ENCODE peak calls at places on chromosomes 11 and 22, in four cellular contexts. S is HepG2, O is IMR-90, M is K562. V is an unnamed sample.

GRCh38 chr11:92284107-92284506 is 59.5 kb downstream of the FAT3 start:
- DNase-seq in S (no peak), O (no peak), M (no peak), V (no peak)

GRCh38 chr11:82790723-82791487 is 57.2 kb upstream of the FAM181B start:
- DNase-seq in S (no peak), O (no peak), M (peak; percentile 60), V (no peak)

GRCh38 chr11:71962428-71963038 is 33.7 kb downstream of the RNF121 start:
- DNase-seq in S (no peak), O (peak; percentile 65), M (no peak), V (peak; percentile 38)

GRCh38 chr22:37324340-37325023 is 42.2 kb downstream of the CYTH4 start:
- DNase-seq in S (no peak), O (no peak), M (no peak), V (no peak)

GRCh38 chr22:23404689-23405365 is 175.3 kb downstream of the IGLL1 start:
- DNase-seq in S (peak; percentile 35), O (peak; percentile 40), M (no peak), V (no peak)

GRCh38 chr11:80451105-80451504 is 1010.3 kb upstream of the TENM4 start:
- DNase-seq in S (no peak), O (no peak), M (no peak), V (no peak)

GRCh38 chr11:113806403-113806802 is 26.8 kb downstream of the CLDN25 start:
- DNase-seq in S (peak; percentile 64), O (peak; percentile 7), M (peak; percentile 38), V (peak; percentile 35)

GRCh38 chr22:19109198-19110063 is 12.8 kb downstream of the DGCR2 start:
- DNase-seq in S (peak; percentile 79), O (peak; percentile 64), M (peak; percentile 95), V (peak; percentile 22)

GRCh38 chr22:45310331-45311032 is 748 bp downstream of the FAM118A start:
- DNase-seq in S (no peak), O (no peak), M (no peak), V (no peak)

GRCh38 chr11:82858556-82859091 is 41.6 kb downstream of the PRCP start:
- DNase-seq in S (no peak), O (peak; percentile 71), M (no peak), V (peak; percentile 8)

GRCh38 chr11:65329944-65330403 is 3.7 kb upstream of the DPF2 start:
- DNase-seq in S (peak; percentile 86), O (peak; percentile 92), M (peak; percentile 74), V (peak; percentile 76)

GRCh38 chr11:1349074-1349931 is 39.9 kb upstream of the TOLLIP start:
- DNase-seq in S (no peak), O (no peak), M (no peak), V (no peak)

GRCh38 chr11:57772562-57772961 is 11.0 kb downstream of the CTNND1 start:
- DNase-seq in S (no peak), O (peak; percentile 48), M (no peak), V (no peak)

GRCh38 chr11:75775056-75775455 is 6.5 kb downstream of the DGAT2 start:
- DNase-seq in S (no peak), O (no peak), M (no peak), V (no peak)

GRCh38 chr11:102268083-102268984 is 49.0 kb upstream of the BIRC3 start:
- DNase-seq in S (peak; percentile 79), O (peak; percentile 55), M (peak; percentile 96), V (peak; percentile 92)

GRCh38 chr22:50712341-50713007 is 25.5 kb upstream of the ACR start:
- DNase-seq in S (no peak), O (no peak), M (no peak), V (no peak)

GRCh38 chr22:30127749-30128166 is 47.5 kb downstream of the HORMAD2 start:
- DNase-seq in S (no peak), O (peak; percentile 89), M (no peak), V (peak; percentile 25)

GRCh38 chr11:133134561-133135173 is 397.6 kb downstream of the OPCML start:
- DNase-seq in S (peak; percentile 39), O (peak; percentile 4), M (peak; percentile 50), V (peak; percentile 8)

GRCh38 chr11:1992111-1992510 is 5.5 kb downstream of the H19 start:
- DNase-seq in S (no peak), O (no peak), M (no peak), V (no peak)

GRCh38 chr11:78331711-78332110 is 85.9 kb downstream of the GAB2 start:
- DNase-seq in S (no peak), O (no peak), M (no peak), V (no peak)

DNA sequence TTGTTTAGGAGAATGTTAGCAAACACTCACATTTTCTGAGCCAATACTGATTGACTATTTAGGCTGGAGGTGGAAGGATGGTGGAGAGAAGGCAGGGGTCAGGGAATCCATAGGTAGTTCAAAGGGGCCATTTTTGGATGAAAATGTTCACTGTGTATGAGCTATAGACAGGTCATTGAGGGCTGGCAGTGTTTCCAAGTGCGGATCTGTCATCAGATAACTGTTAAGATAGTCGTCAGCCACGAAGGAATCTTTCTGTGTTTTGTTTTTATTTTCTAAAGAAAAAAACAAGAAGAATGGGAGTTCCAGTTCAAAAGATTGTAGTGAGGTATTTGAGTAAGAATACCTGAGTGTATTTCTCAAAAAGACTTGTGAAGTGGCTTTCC is 3.1 kb downstream of the KCNJ5 start:
- DNase-seq in S (no peak), O (no peak), M (no peak), V (no peak)
- H3K4me1 ChIP-seq in S (peaks cover 24% of the 10 kb centered on the region), O (peaks cover 1% of the 10 kb centered on the region), M (peaks cover 5% of the 10 kb centered on the region), V (no peaks in the 10 kb centered on the region)

GRCh38 chr11:96254854-96255253 is 88.1 kb downstream of the MAML2 start:
- DNase-seq in S (no peak), O (no peak), M (no peak), V (no peak)
- H3K27ac ChIP-seq in S (no peak overlapping the region), O (no peak overlapping the region), M (peak overlapping the region; percentile 80), V (no peak overlapping the region)

DNA sequence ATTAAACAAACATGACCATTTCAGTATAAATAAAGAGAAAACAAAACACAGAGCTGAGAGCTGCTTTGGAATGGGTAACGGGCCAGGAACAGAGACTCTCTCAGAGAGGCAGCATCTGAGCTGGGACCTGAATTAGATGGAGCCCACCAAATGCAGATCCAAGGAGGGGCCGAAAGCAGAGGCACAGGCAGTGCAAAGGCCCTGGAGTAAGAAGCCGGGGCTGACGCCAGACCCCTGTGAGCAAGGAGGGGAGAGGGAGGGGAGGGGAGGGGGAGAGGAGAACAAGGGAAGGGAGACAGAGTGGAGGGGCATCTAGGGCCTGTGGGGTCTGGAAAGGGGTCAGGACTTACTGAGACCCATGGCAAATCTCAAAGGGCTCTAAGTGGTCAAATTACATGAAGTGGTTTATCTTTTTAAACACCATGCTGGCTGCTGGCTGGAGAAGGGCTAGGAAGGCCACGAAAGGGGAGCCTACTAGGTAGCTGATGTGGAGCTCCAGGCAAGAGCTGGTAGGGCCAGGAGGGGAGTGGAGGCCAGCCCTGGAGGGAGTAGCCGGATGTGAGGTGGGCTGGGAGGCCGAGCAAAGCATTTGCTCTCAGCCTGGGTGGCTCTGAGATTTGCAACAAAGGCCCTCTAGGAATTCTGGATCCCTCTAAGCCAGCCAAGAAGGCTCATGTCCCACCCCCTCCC is 3.2 kb downstream of the OSBPL5 start:
- DNase-seq in S (no peak), O (no peak), M (no peak), V (no peak)
- TF ChIP-seq MAZ in S (no peak), O (no peak), M (no peak), V (no peak)

GRCh38 chr11:68832476-68833176 is 9.1 kb downstream of the CPT1A start:
- DNase-seq in S (no peak), O (no peak), M (no peak), V (no peak)

GRCh38 chr11:68837583-68838571 is 3.8 kb downstream of the CPT1A start:
- DNase-seq in S (no peak), O (no peak), M (no peak), V (no peak)

GRCh38 chr11:68838572-68838964 is 3.1 kb downstream of the CPT1A start:
- DNase-seq in S (peak; percentile 33), O (no peak), M (no peak), V (no peak)

GRCh38 chr11:68835328-68835727 is 6.4 kb downstream of the CPT1A start:
- DNase-seq in S (no peak), O (no peak), M (no peak), V (no peak)

DNA sequence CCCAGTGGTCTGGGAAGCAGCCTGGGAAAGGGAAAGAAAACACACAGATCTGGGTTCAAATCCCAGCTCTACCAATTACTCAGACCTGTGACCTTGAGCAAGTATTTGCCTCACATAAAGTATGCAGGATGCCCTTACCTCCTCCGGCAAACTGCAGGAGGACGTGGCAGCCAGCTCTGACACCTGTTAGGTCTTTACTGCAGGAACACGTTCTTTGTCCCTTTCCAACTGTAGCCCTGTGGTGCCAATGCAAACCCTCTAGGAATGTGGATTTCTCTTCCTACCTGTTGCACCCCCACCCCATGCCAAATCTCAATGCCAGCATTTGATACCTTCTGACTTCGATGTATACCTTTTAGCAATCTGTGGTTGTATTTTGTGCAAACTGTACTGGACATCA is 6.0 kb downstream of the CPT1A start:
- DNase-seq in S (no peak), O (no peak), M (no peak), V (no peak)
- H3K4me1 ChIP-seq in S (peaks cover 52% of the 10 kb centered on the region), O (peaks cover 24% of the 10 kb centered on the region), M (peaks cover 18% of the 10 kb centered on the region), V (peaks cover 35% of the 10 kb centered on the region)

DNA sequence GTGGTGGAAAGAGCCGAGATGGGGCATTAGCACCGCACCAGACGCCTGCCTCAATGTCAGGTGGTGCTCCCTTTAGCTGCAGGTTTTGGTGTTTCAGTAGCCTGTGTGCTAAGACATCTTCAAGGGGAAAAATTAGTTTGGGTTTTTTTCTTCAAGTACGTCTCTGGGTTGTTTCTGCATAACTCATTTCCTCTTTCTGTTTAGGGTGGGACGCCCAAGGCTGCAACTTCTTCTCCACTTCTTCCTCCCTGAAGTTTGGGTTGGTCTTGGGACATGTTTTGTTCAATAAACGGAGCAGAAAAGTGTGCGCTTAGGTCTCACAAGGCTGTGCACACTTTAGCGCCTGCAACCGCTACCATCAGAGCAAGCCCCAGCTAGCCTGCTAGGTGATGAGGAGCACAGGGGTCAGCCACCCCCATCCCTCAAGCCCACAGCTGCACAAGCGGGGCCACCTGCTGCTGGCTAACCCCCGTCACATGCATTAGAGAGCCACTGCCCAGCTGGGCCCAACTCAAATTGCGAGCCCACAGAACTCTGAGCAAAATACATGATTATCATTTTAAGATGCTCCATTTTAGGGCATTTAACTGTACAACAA is 1495.8 kb downstream of the TBC1D22A start:
- DNase-seq in S (no peak), O (no peak), M (no peak), V (no peak)
- H3K27ac ChIP-seq in S (no peak overlapping the region), O (no peak overlapping the region), M (no peak overlapping the region), V (no peak overlapping the region)

GRCh38 chr11:14124345-14124744 is 161.8 kb downstream of the SPON1 start:
- DNase-seq in S (no peak), O (no peak), M (no peak), V (no peak)

GRCh38 chr11:14114786-14115185 is 152.3 kb downstream of the SPON1 start:
- DNase-seq in S (no peak), O (no peak), M (no peak), V (no peak)

GRCh38 chr11:14117632-14118031 is 155.1 kb downstream of the SPON1 start:
- DNase-seq in S (no peak), O (no peak), M (no peak), V (no peak)

GRCh38 chr11:14118047-14118446 is 155.5 kb downstream of the SPON1 start:
- DNase-seq in S (no peak), O (no peak), M (no peak), V (no peak)

DNA sequence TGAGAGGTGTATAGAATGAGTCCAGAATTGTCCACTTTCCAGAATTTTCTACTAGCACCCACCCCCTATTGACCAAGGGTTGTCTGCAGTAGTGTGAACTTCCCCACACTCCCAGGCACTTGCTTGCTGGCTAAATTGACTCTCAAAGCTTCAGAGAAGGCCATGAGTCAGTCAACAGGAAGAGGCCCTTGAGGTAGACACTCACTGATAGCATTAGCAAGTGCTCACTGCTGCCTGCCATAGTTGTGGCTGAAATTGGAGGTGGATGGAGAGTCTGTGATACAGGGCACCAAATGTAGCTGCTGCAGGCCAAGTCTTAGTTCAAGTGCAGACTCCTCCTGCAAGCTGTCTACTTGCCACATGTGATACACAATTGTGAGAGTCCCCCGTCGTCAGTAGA is 156.8 kb downstream of the SPON1 start:
- DNase-seq in S (no peak), O (no peak), M (no peak), V (no peak)
- TF ChIP-seq MAZ in S (no peak), O (no peak), M (no peak), V (no peak)

V was measured in A549.